ENCODE peak calls at places on chromosomes 13 and 19, in seven cellular contexts. D is K562, C is SK-N-SH, Y is GM12878, O is HCT116, R is HL-60, V is GM23338. T is an unnamed sample.

GRCh38 chr13:112451512-112452379 is 75.6 kb downstream of the SPACA7 start:
- DNase-seq in D (no peak), C (peak), Y (no peak), O (no peak), R (no peak), V (no peak), T (no peak)

GRCh38 chr13:71912524-71912923 is 45.5 kb upstream of the DACH1 start:
- DNase-seq in D (no peak), C (no peak), Y (no peak), O (no peak), R (no peak), V (no peak), T (no peak)

GRCh38 chr19:4640247-4641000 is 1.1 kb downstream of the TNFAIP8L1 start:
- DNase-seq in D (no peak), C (no peak), Y (no peak), O (no peak), R (no peak), V (peak), T (no peak)

GRCh38 chr19:18349524-18350128 is 9.2 kb downstream of the PGPEP1 start:
- DNase-seq in D (peak), C (peak), Y (no peak), O (no peak), R (peak), V (peak), T (no peak)

GRCh38 chr13:95032114-95032513 is 269.1 kb downstream of the ABCC4 start:
- DNase-seq in D (no peak), C (no peak), Y (no peak), O (no peak), R (no peak), V (no peak), T (no peak)

GRCh38 chr13:102484329-102484728 is 82.5 kb upstream of the FGF14 start:
- DNase-seq in D (no peak), C (no peak), Y (no peak), O (no peak), R (no peak), V (peak), T (no peak)

GRCh38 chr13:62512194-62513141 is 1096.8 kb upstream of the PCDH20 start:
- DNase-seq in D (peak), C (peak), Y (peak), O (peak), R (peak), V (peak), T (peak)

GRCh38 chr13:30766957-30767603 is 31.7 kb downstream of the ALOX5AP start:
- DNase-seq in D (no peak), C (no peak), Y (peak), O (no peak), R (no peak), V (no peak), T (no peak)

GRCh38 chr13:35531551-35531950 is 55.1 kb upstream of the MAB21L1 start:
- DNase-seq in D (no peak), C (peak), Y (no peak), O (no peak), R (no peak), V (no peak), T (no peak)

GRCh38 chr19:41263042-41263849 is 926 bp upstream of the HNRNPUL1 start:
- DNase-seq in D (peak), C (peak), Y (peak), O (no peak), R (peak), V (peak), T (peak)

GRCh38 chr19:33508941-33509614 is 12.5 kb downstream of the PEPD start:
- DNase-seq in D (no peak), C (no peak), Y (no peak), O (no peak), R (no peak), V (no peak), T (no peak)

GRCh38 chr19:9836021-9836420 is 903 bp downstream of the PIN1 start:
- DNase-seq in D (peak), C (peak), Y (no peak), O (no peak), R (peak), V (no peak), T (no peak)

GRCh38 chr13:75101997-75102720 is 379.8 kb downstream of the TBC1D4 start:
- DNase-seq in D (no peak), C (no peak), Y (no peak), O (no peak), R (no peak), V (peak), T (no peak)

GRCh38 chr13:96769874-96770273 is 224.4 kb downstream of the OXGR1 start:
- DNase-seq in D (no peak), C (peak), Y (no peak), O (no peak), R (no peak), V (no peak), T (no peak)

GRCh38 chr13:51645154-51645650 is 60.9 kb downstream of the WDFY2 start:
- DNase-seq in D (no peak), C (no peak), Y (no peak), O (no peak), R (peak), V (peak), T (no peak)

GRCh38 chr19:58555369-58555885 is 522 bp upstream of the CHMP2A start:
- DNase-seq in D (no peak), C (no peak), Y (no peak), O (no peak), R (no peak), V (no peak), T (no peak)

GRCh38 chr19:12995596-12996541 is 594 bp downstream of the NFIX start:
- DNase-seq in D (peak), C (peak), Y (no peak), O (no peak), R (no peak), V (no peak), T (no peak)

GRCh38 chr19:5826531-5827341 is 12.8 kb downstream of the FUT6 start:
- DNase-seq in D (peak), C (peak), Y (no peak), O (peak), R (peak), V (peak), T (no peak)

GRCh38 chr19:7970716-7971448 is 27.4 kb upstream of the TIMM44 start:
- DNase-seq in D (peak), C (peak), Y (no peak), O (peak), R (peak), V (peak), T (no peak)

GRCh38 chr13:21668665-21669599 is 1.9 kb upstream of the FGF9 start:
- DNase-seq in D (no peak), C (peak), Y (no peak), O (no peak), R (no peak), V (peak), T (no peak)

GRCh38 chr19:48362716-48363499 is 832 bp downstream of the TMEM143 start:
- DNase-seq in D (peak), C (peak), Y (peak), O (peak), R (peak), V (peak), T (no peak)

GRCh38 chr19:34067861-34068271 is 104.4 kb upstream of the LSM14A start:
- DNase-seq in D (no peak), C (no peak), Y (no peak), O (peak), R (no peak), V (no peak), T (peak)

GRCh38 chr19:2574971-2575630 is 99.2 kb downstream of the GADD45B start:
- DNase-seq in D (no peak), C (no peak), Y (no peak), O (no peak), R (no peak), V (no peak), T (no peak)

DNA sequence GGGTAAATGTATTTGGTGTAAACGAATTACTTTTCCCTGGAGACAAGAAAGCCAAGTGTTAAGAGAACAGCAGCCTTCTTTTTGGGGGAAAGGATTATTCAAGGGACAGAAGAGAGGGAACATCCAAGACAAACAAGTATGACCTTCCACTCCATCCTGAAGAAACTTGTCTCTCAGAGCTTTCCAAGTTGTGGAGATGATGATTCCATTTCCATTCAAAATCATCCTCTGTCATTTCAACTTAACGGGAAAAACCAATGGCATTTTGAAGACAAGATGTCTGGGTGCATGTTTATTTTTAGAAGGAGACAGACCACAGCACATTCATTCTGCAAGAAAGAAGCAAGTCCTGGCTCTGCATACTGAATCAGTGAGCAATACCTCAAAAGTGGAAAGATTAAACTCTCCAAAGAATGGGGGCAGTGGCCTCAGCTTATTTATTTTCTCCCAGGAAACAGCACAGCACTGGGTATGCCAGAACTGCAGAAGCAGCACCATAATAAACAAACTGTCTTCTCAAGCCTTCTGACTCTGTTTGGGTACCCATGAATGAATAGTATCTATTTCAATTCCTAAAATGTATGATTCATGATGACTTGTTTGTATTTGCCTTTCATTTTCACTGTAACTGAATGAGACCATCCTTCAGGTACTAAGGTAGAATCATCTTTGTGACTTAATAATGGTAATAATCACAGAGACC is 541.0 kb downstream of the RFC3 start:
- DNase-seq in D (no peak), C (no peak), Y (no peak), O (no peak), R (no peak), V (no peak), T (no peak)
- TF ChIP-seq REST in D (no peak), C (no peak), Y (no peak), O (no peak), R (no peak), V (no peak), T (no peak)

DNA sequence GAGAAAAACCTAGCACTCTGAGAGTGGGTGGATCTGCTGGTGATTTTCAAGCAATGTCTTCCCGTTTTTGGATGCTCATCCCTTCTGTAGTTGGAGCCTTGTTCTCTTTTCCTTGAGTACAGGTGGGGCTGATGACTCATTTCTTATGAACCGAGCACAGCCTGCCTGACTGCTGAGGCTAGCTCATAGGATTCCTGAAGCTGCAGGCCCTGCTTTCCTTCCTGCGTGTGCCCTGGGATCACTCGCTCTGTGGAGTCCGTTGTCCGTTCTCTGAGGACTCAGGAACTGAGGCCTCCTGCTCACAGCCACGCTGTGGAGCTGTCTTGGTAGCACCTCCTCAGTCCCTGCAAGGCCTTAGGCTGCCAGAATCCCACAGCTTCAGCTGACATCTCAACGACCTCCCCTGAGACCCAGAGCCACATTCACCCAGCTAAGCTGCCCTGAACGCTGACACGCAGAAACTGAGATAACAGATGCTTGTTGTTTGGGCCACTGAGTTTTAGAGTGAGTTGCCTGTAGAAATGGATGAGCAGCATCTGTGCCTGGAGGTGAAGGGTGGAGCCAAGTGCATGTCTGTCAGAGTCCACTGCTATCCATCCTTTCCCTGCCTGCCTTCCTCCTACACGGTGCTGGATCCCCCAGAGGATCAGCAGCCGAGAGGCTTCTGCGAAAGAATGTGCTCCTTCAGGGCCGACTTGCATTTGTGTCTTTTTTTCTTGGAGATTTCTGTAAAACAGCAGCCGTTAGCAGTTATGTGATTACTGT is 73.0 kb downstream of the ARHGEF7 start:
- DNase-seq in D (no peak), C (no peak), Y (no peak), O (no peak), R (peak), V (no peak), T (no peak)
- TF ChIP-seq POLR2AphosphoS5 in D (no peak), C (no peak), Y (no peak), O (no peak), R (no peak), V (no peak), T (no peak)

GRCh38 chr19:16315825-16316505 is 8.7 kb upstream of the KLF2 start:
- DNase-seq in D (peak), C (no peak), Y (no peak), O (no peak), R (peak), V (no peak), T (no peak)
- TF ChIP-seq REST in D (no peak), C (no peak), Y (no peak), O (no peak), R (no peak), V (no peak), T (no peak)

GRCh38 chr19:45862564-45863334 is at the start of gene SYMPK:
- DNase-seq in D (peak), C (peak), Y (peak), O (peak), R (peak), V (peak), T (peak)

GRCh38 chr19:45863335-45863839 is 440 bp upstream of the SYMPK start:
- DNase-seq in D (no peak), C (no peak), Y (no peak), O (no peak), R (no peak), V (no peak), T (no peak)

GRCh38 chr19:45863840-45864628 is at the start of gene FOXA3:
- DNase-seq in D (peak), C (peak), Y (no peak), O (no peak), R (no peak), V (peak), T (no peak)

GRCh38 chr19:45860359-45861259 is 2.3 kb downstream of the SYMPK start:
- DNase-seq in D (no peak), C (no peak), Y (no peak), O (no peak), R (no peak), V (no peak), T (no peak)

DNA sequence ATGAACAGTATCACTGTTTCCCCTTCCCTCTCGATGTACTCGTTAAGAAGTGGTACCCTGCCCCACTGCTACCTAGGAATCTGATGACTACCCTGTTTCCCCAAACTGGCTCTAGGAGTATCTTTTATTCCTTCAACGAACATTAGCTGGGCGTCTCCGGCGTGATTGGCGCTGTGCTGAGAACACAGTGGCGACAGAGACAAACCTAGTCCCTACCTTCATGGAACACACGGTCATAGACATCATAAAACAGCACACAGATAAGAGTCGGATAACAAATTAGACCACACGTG is 730 bp downstream of the SYMPK start:
- DNase-seq in D (no peak), C (no peak), Y (no peak), O (no peak), R (no peak), V (no peak), T (no peak)
- TF ChIP-seq POLR2AphosphoS5 in D (no peak), C (no peak), Y (no peak), O (no peak), R (no peak), V (no peak), T (no peak)

GRCh38 chr19:53536223-53536543 is 1.8 kb upstream of the ZNF331 start:
- DNase-seq in D (no peak), C (no peak), Y (no peak), O (no peak), R (no peak), V (no peak), T (no peak)

GRCh38 chr19:53540091-53540490 is 2.1 kb downstream of the ZNF331 start:
- DNase-seq in D (no peak), C (no peak), Y (no peak), O (no peak), R (no peak), V (no peak), T (no peak)

GRCh38 chr19:53537126-53537522 is 821 bp upstream of the ZNF331 start:
- DNase-seq in D (no peak), C (no peak), Y (no peak), O (no peak), R (no peak), V (no peak), T (no peak)

GRCh38 chr19:53538378-53539109 is 599 bp downstream of the ZNF331 start:
- DNase-seq in D (no peak), C (no peak), Y (no peak), O (no peak), R (no peak), V (peak), T (no peak)

GRCh38 chr19:53537523-53538377 is at the start of gene ZNF331:
- DNase-seq in D (no peak), C (peak), Y (peak), O (no peak), R (peak), V (peak), T (peak)
- TF ChIP-seq REST in D (no peak), C (no peak), Y (no peak), O (no peak), R (peak), V (no peak), T (peak)

GRCh38 chr13:27043013-27043412 is 128.6 kb downstream of the USP12 start:
- DNase-seq in D (no peak), C (peak), Y (no peak), O (peak), R (no peak), V (peak), T (peak)
- TF ChIP-seq POLR2AphosphoS5 in D (no peak), C (peak), Y (no peak), O (peak), R (no peak), V (no peak), T (peak)

GRCh38 chr19:42494321-42494720 is 34.0 kb downstream of the CEACAM1 start:
- DNase-seq in D (no peak), C (no peak), Y (no peak), O (no peak), R (no peak), V (no peak), T (no peak)

GRCh38 chr19:42487025-42487797 is 41.1 kb downstream of the CEACAM1 start:
- DNase-seq in D (no peak), C (no peak), Y (no peak), O (no peak), R (no peak), V (no peak), T (no peak)

GRCh38 chr19:42487798-42488178 is 40.5 kb downstream of the CEACAM1 start:
- DNase-seq in D (no peak), C (no peak), Y (no peak), O (no peak), R (no peak), V (no peak), T (no peak)

DNA sequence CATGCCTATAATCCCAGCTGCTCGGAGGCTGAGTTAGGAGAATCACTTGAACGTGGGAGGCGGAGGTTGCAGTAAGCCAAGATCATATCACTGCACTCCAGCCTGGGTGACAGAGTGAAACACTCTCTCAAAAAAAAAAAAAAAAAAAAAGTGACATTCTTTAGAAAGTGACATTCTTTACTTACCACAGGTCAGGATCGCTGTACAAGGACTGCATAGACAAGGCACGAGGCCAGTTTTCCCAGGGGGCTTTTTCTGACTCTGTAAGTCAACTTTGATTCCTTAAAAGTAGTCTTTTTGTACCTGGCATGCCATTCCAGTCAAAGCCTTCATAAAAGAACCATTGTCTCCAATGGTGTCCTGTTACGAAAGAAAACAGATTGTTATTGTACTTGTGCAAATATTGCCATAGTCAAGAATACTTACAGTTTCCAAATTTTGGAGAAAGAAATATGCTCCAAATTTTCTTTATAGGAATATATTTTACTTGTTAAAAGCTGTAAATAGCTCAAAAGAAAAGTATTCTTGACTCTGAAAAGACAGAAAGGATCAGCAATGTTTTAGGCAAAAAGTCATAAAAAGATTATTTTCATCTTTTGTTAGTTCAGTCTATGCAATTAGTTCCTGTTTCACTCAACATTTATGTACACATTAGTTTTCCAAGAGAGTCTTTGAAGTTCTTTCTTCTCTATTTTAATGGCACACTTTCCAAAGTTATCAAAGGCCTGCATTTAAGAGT is 39.3 kb downstream of the CEACAM1 start:
- DNase-seq in D (no peak), C (no peak), Y (no peak), O (peak), R (no peak), V (no peak), T (no peak)
- TF ChIP-seq REST in D (no peak), C (no peak), Y (no peak), O (no peak), R (no peak), V (no peak), T (no peak)

GRCh38 chr19:29685326-29685725 is 20.1 kb downstream of the PLEKHF1 start:
- DNase-seq in D (no peak), C (no peak), Y (no peak), O (no peak), R (no peak), V (no peak), T (no peak)
- TF ChIP-seq POLR2AphosphoS5 in D (no peak), C (no peak), Y (no peak), O (no peak), R (no peak), V (no peak), T (no peak)

GRCh38 chr13:76944457-76944856 is 3.9 kb upstream of the ACOD1 start:
- DNase-seq in D (no peak), C (no peak), Y (no peak), O (no peak), R (peak), V (no peak), T (no peak)
- TF ChIP-seq REST in D (no peak), C (no peak), Y (no peak), O (no peak), R (no peak), V (no peak), T (no peak)

T was measured in Panc1.